ENCODE peak calls at places on chromosomes 4 and X, in eight cellular contexts. One of them, this sample, is unnamed.

GRCh38 chr4:177239475-177239874 is 70.2 kb upstream of the NEIL3 start:
- DNase-seq in activated naive CD8-positive, alpha-beta T cell treated with anti-CD3 and anti-CD28 coated beads, Interleukin-2, amount 50 U/mL, for 16 hours: no peak
- DNase-seq in amniotic stem cell: no peak
- DNase-seq in HAP-1: no peak
- DNase-seq in foreskin melanocyte: no peak
- DNase-seq in choroid plexus epithelial cell: no peak
- DNase-seq in thyroid gland: no peak
- DNase-seq in body of pancreas: no peak
- DNase-seq in this sample: no peak

GRCh38 chrX:108331126-108331909 is 106.9 kb downstream of the COL4A6 start:
- DNase-seq in choroid plexus epithelial cell: no peak
- DNase-seq in body of pancreas: no peak
- DNase-seq in HAP-1: no peak
- DNase-seq in thyroid gland: no peak
- DNase-seq in amniotic stem cell: no peak
- DNase-seq in foreskin melanocyte: no peak
- DNase-seq in activated naive CD8-positive, alpha-beta T cell treated with anti-CD3 and anti-CD28 coated beads, Interleukin-2, amount 50 U/mL, for 16 hours: no peak
- DNase-seq in this sample: no peak

GRCh38 chr4:37827030-37827705 is 682 bp downstream of the PGM2 start:
- DNase-seq in foreskin melanocyte: no peak
- DNase-seq in body of pancreas: no peak
- DNase-seq in choroid plexus epithelial cell: peak
- DNase-seq in thyroid gland: peak
- DNase-seq in activated naive CD8-positive, alpha-beta T cell treated with anti-CD3 and anti-CD28 coated beads, Interleukin-2, amount 50 U/mL, for 16 hours: no peak
- DNase-seq in amniotic stem cell: no peak
- DNase-seq in HAP-1: peak
- DNase-seq in this sample: no peak

GRCh38 chr4:137703225-137703624 is 170.9 kb upstream of the PCDH18 start:
- DNase-seq in body of pancreas: no peak
- DNase-seq in foreskin melanocyte: no peak
- DNase-seq in choroid plexus epithelial cell: no peak
- DNase-seq in HAP-1: no peak
- DNase-seq in activated naive CD8-positive, alpha-beta T cell treated with anti-CD3 and anti-CD28 coated beads, Interleukin-2, amount 50 U/mL, for 16 hours: no peak
- DNase-seq in thyroid gland: no peak
- DNase-seq in amniotic stem cell: no peak
- DNase-seq in this sample: no peak

GRCh38 chrX:154366666-154367055 is 7.8 kb downstream of the FLNA start:
- DNase-seq in thyroid gland: no peak
- DNase-seq in choroid plexus epithelial cell: no peak
- DNase-seq in foreskin melanocyte: no peak
- DNase-seq in HAP-1: no peak
- DNase-seq in body of pancreas: no peak
- DNase-seq in amniotic stem cell: no peak
- DNase-seq in activated naive CD8-positive, alpha-beta T cell treated with anti-CD3 and anti-CD28 coated beads, Interleukin-2, amount 50 U/mL, for 16 hours: no peak
- DNase-seq in this sample: no peak

GRCh38 chr4:53908661-53909078 is 155.7 kb downstream of the CHIC2 start:
- DNase-seq in choroid plexus epithelial cell: peak
- DNase-seq in body of pancreas: peak
- DNase-seq in HAP-1: peak
- DNase-seq in foreskin melanocyte: peak
- DNase-seq in activated naive CD8-positive, alpha-beta T cell treated with anti-CD3 and anti-CD28 coated beads, Interleukin-2, amount 50 U/mL, for 16 hours: no peak
- DNase-seq in thyroid gland: peak
- DNase-seq in amniotic stem cell: peak
- DNase-seq in this sample: peak

GRCh38 chr4:166153539-166153938 is 280.5 kb downstream of the TLL1 start:
- DNase-seq in amniotic stem cell: no peak
- DNase-seq in HAP-1: no peak
- DNase-seq in body of pancreas: no peak
- DNase-seq in thyroid gland: no peak
- DNase-seq in choroid plexus epithelial cell: peak
- DNase-seq in foreskin melanocyte: no peak
- DNase-seq in activated naive CD8-positive, alpha-beta T cell treated with anti-CD3 and anti-CD28 coated beads, Interleukin-2, amount 50 U/mL, for 16 hours: no peak
- DNase-seq in this sample: peak

GRCh38 chr4:91268913-91269312 is 1034.9 kb upstream of the GRID2 start:
- DNase-seq in amniotic stem cell: no peak
- DNase-seq in foreskin melanocyte: no peak
- DNase-seq in activated naive CD8-positive, alpha-beta T cell treated with anti-CD3 and anti-CD28 coated beads, Interleukin-2, amount 50 U/mL, for 16 hours: no peak
- DNase-seq in HAP-1: no peak
- DNase-seq in body of pancreas: no peak
- DNase-seq in choroid plexus epithelial cell: no peak
- DNase-seq in thyroid gland: no peak
- DNase-seq in this sample: no peak

GRCh38 chrX:135373357-135373756 is 48.4 kb upstream of the SMIM10L2A start:
- DNase-seq in amniotic stem cell: no peak
- DNase-seq in activated naive CD8-positive, alpha-beta T cell treated with anti-CD3 and anti-CD28 coated beads, Interleukin-2, amount 50 U/mL, for 16 hours: no peak
- DNase-seq in foreskin melanocyte: no peak
- DNase-seq in thyroid gland: no peak
- DNase-seq in choroid plexus epithelial cell: no peak
- DNase-seq in HAP-1: no peak
- DNase-seq in body of pancreas: no peak
- DNase-seq in this sample: no peak

GRCh38 chrX:106042296-106042695 is 3.8 kb upstream of the SERPINA7 start:
- DNase-seq in foreskin melanocyte: no peak
- DNase-seq in choroid plexus epithelial cell: no peak
- DNase-seq in thyroid gland: no peak
- DNase-seq in HAP-1: no peak
- DNase-seq in activated naive CD8-positive, alpha-beta T cell treated with anti-CD3 and anti-CD28 coated beads, Interleukin-2, amount 50 U/mL, for 16 hours: no peak
- DNase-seq in amniotic stem cell: no peak
- DNase-seq in body of pancreas: peak
- DNase-seq in this sample: no peak